ENCODE peak calls at places on chromosomes 16 and 17, in five cellular contexts. L is left ventricle myocardium inferior; K is K562; O is stomach; H is CD8-positive, alpha-beta T cell. Q is an unnamed sample.

GRCh38 chr17:82228278-82228841 is 482 bp upstream of the SLC16A3 start:
- DNase-seq in L (peak; percentile 60), K (no peak), O (peak; percentile 72), H (peak; percentile 49), Q (no peak)

GRCh38 chr16:72400257-72401078 is 228.5 kb upstream of the PMFBP1 start:
- DNase-seq in L (no peak), K (peak; percentile 59), O (no peak), H (peak; percentile 1), Q (peak; percentile 42)

GRCh38 chr17:9465216-9465921 is 110.3 kb downstream of the STX8 start:
- DNase-seq in L (no peak), K (no peak), O (no peak), H (no peak), Q (no peak)

GRCh38 chr16:79826732-79827514 is 226.4 kb upstream of the MAF start:
- DNase-seq in L (no peak), K (no peak), O (no peak), H (no peak), Q (no peak)

GRCh38 chr17:65101371-65101770 is 35.8 kb upstream of the RGS9 start:
- DNase-seq in L (no peak), K (no peak), O (no peak), H (no peak), Q (no peak)

GRCh38 chr17:81341347-81342061 is 46.4 kb upstream of the SLC38A10 start:
- DNase-seq in L (no peak), K (no peak), O (no peak), H (no peak), Q (no peak)

GRCh38 chr16:28012031-28012445 is 51.5 kb downstream of the GSG1L start:
- DNase-seq in L (no peak), K (peak; percentile 21), O (no peak), H (no peak), Q (peak; percentile 71)

GRCh38 chr17:80187493-80187892 is 17.7 kb downstream of the CARD14 start:
- DNase-seq in L (peak; percentile 66), K (peak; percentile 60), O (peak; percentile 79), H (no peak), Q (no peak)

GRCh38 chr16:84577034-84577803 is 40.7 kb downstream of the COTL1 start:
- DNase-seq in L (no peak), K (no peak), O (peak; percentile 72), H (no peak), Q (no peak)

GRCh38 chr16:30113031-30113710 is at the start of gene GDPD3:
- DNase-seq in L (peak; percentile 56), K (peak; percentile 76), O (peak; percentile 76), H (no peak), Q (peak; percentile 19)

GRCh38 chr17:48520631-48521045 is 10.2 kb downstream of the HOXB1 start:
- DNase-seq in L (no peak), K (no peak), O (no peak), H (no peak), Q (no peak)

GRCh38 chr17:7818746-7819645 is 15.0 kb upstream of the KDM6B start:
- DNase-seq in L (no peak), K (no peak), O (no peak), H (no peak), Q (no peak)

GRCh38 chr17:67421869-67422273 is 44.8 kb downstream of the PITPNC1 start:
- DNase-seq in L (no peak), K (no peak), O (no peak), H (no peak), Q (no peak)

GRCh38 chr17:45398800-45399199 is 33.9 kb downstream of the ARHGAP27 start:
- DNase-seq in L (no peak), K (no peak), O (no peak), H (no peak), Q (no peak)

GRCh38 chr17:33504571-33504970 is 211.5 kb upstream of the ASIC2 start:
- DNase-seq in L (no peak), K (no peak), O (no peak), H (no peak), Q (no peak)

GRCh38 chr16:86768231-86768791 is 190.0 kb downstream of the FOXL1 start:
- DNase-seq in L (no peak), K (no peak), O (no peak), H (no peak), Q (peak; percentile 94)

GRCh38 chr16:86668136-86668535 is 89.8 kb downstream of the FOXL1 start:
- DNase-seq in L (no peak), K (no peak), O (no peak), H (no peak), Q (peak; percentile 19)

GRCh38 chr17:10518271-10519037 is at the start of gene MYH1:
- DNase-seq in L (no peak), K (no peak), O (no peak), H (no peak), Q (no peak)

GRCh38 chr17:65697661-65698060 is 136.2 kb upstream of the AXIN2 start:
- DNase-seq in L (no peak), K (no peak), O (no peak), H (no peak), Q (no peak)

GRCh38 chr16:75566889-75567255 is 693 bp downstream of the GABARAPL2 start:
- DNase-seq in L (no peak), K (peak; percentile 48), O (no peak), H (no peak), Q (peak; percentile 9)

GRCh38 chr16:17283022-17283421 is 187.7 kb downstream of the XYLT1 start:
- DNase-seq in L (no peak), K (no peak), O (no peak), H (no peak), Q (no peak)

GRCh38 chr17:7254511-7254910 is 2.5 kb downstream of the ELP5 start:
- DNase-seq in L (no peak), K (no peak), O (no peak), H (no peak), Q (no peak)

GRCh38 chr17:4843451-4843850 is 10.3 kb downstream of the MINK1 start:
- DNase-seq in L (no peak), K (no peak), O (no peak), H (no peak), Q (no peak)
- H3K27ac ChIP-seq in L (no peak overlapping the region), K (no peak overlapping the region), O (no peak overlapping the region), H (no peak overlapping the region), Q (no peak overlapping the region)

GRCh38 chr16:57617604-57618111 is 10.8 kb upstream of the ADGRG1 start:
- DNase-seq in L (no peak), K (no peak), O (peak; percentile 20), H (no peak), Q (no peak)
- H3K27ac ChIP-seq in L (no peak overlapping the region), K (no peak overlapping the region), O (peak overlapping the region; percentile 81), H (no peak overlapping the region), Q (no peak overlapping the region)

GRCh38 chr17:40937384-40937819 is at the start of gene KRT23:
- DNase-seq in L (no peak), K (no peak), O (peak; percentile 32), H (no peak), Q (no peak)
- H3K27ac ChIP-seq in L (no peak within 1 kb of the TSS), K (no peak within 1 kb of the TSS), O (no peak within 1 kb of the TSS), H (no peak within 1 kb of the TSS), Q (no peak within 1 kb of the TSS)

GRCh38 chr16:11497851-11498289 is 88.8 kb downstream of the LITAF start:
- DNase-seq in L (no peak), K (no peak), O (no peak), H (no peak), Q (peak; percentile 75)
- H3K27ac ChIP-seq in L (peak overlapping the region; percentile 84), K (no peak overlapping the region), O (peak overlapping the region; percentile 74), H (no peak overlapping the region), Q (peak overlapping the region; percentile 76)

DNA sequence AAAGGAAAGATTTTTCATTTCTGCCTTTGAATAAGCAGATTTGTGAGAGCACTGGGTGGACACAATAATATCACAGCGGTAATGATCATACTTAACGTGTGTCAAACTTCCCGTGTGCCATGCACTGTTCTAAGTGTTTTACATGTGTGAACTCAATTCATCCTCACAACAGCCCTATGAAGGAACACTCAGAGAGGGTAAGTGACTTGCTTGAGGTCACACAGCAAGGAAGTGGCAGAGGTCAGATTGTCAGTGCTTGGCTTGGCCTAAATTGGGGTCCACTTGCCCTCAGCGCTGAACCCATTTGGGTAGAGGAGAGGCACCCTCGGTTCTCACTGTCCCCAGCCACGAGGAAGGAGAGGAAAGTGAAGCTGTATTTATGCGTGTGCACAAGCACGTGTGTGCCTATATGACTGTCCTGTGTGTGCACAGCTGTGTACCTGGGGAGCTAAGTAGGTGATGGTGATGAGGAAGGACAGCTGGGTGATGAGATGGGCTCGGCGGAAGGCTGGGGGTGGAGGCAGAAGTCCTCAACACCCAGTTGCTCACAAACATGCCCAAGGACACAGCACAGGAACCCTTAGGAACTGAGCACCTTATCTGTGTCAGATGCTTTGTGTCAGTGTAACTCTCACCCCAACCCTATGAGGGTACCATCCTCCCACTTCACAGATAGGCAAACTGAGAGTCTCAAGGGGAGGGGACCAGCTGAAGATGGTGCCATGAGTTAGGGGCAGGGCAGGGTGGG is 9.8 kb upstream of the ADGRG3 start:
- DNase-seq in L (no peak), K (no peak), O (no peak), H (no peak), Q (no peak)
- H3K27ac ChIP-seq in L (no peak overlapping the region), K (no peak overlapping the region), O (no peak overlapping the region), H (no peak overlapping the region), Q (no peak overlapping the region)

DNA sequence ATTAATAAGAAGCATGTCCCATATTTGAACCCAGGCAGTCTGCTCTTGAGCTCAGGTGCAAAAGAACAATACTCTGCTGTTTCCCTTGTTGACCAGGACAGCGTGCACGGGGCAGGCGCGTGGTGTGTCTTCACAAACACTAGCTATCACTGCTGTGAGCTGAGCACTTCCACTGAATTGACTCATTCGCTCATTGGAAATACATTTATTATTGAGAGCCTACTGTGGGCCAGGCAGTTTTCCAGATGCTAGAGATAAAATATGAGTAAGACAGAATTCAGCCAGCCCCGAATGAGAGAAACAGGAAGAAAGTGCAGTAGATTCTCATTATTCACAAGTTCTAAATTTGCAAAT is 1.7 kb downstream of the CHD9 start:
- DNase-seq in L (no peak), K (peak; percentile 28), O (no peak), H (no peak), Q (no peak)
- H3K27ac ChIP-seq in L (peak overlapping the region; percentile 94), K (peak overlapping the region; percentile 70), O (peak overlapping the region; percentile 89), H (no peak overlapping the region), Q (no peak overlapping the region)

GRCh38 chr16:89905511-89906140 is 13.0 kb upstream of the MC1R start:
- DNase-seq in L (no peak), K (no peak), O (no peak), H (no peak), Q (no peak)
- H3K27ac ChIP-seq in L (no peak overlapping the region), K (no peak overlapping the region), O (no peak overlapping the region), H (no peak overlapping the region), Q (no peak overlapping the region)

GRCh38 chr16:865026-865425 is 64.5 kb upstream of the GNG13 start:
- DNase-seq in L (no peak), K (no peak), O (no peak), H (no peak), Q (no peak)
- H3K27ac ChIP-seq in L (no peak overlapping the region), K (no peak overlapping the region), O (no peak overlapping the region), H (no peak overlapping the region), Q (no peak overlapping the region)

GRCh38 chr17:2302740-2303277 is 776 bp downstream of the SMG6 start:
- DNase-seq in L (no peak), K (no peak), O (no peak), H (peak; percentile 21), Q (no peak)
- H3K27ac ChIP-seq in L (peak overlapping the region; percentile 96), K (peak overlapping the region; percentile 83), O (peak overlapping the region; percentile 91), H (peak overlapping the region; percentile 85), Q (peak overlapping the region; percentile 76)